ENCODE peak calls at places on chromosome 22, in seven cellular contexts. One of them, this sample, is unnamed.
A peak's percentile ranks its signal among the peaks of the same experiment; 100 is the strongest.

GRCh38 chr22:28442264-28442950 is 237.2 kb downstream of the TTC28 start:
- DNase-seq in gastrocnemius medialis: peak; percentile 59
- DNase-seq in esophagus muscularis mucosa: peak; percentile 93
- DNase-seq in endothelial cell of umbilical vein: peak; percentile 59
- DNase-seq in suprapubic skin: peak; percentile 70
- DNase-seq in ovary: peak; percentile 86
- DNase-seq in IMR-90: peak; percentile 69
- DNase-seq in this sample: peak; percentile 91

GRCh38 chr22:39244496-39245129 is at the start of gene PDGFB:
- DNase-seq in IMR-90: no peak
- DNase-seq in endothelial cell of umbilical vein: peak; percentile 65
- DNase-seq in suprapubic skin: no peak
- DNase-seq in esophagus muscularis mucosa: no peak
- DNase-seq in ovary: no peak
- DNase-seq in gastrocnemius medialis: no peak
- DNase-seq in this sample: no peak

GRCh38 chr22:29830585-29830984 is 7.5 kb downstream of the ASCC2 start:
- DNase-seq in suprapubic skin: no peak
- DNase-seq in gastrocnemius medialis: peak; percentile 79
- DNase-seq in ovary: no peak
- DNase-seq in endothelial cell of umbilical vein: no peak
- DNase-seq in esophagus muscularis mucosa: no peak
- DNase-seq in IMR-90: no peak
- DNase-seq in this sample: no peak

GRCh38 chr22:21837184-21837979 is 30.1 kb downstream of the MAPK1 start:
- DNase-seq in suprapubic skin: no peak
- DNase-seq in esophagus muscularis mucosa: no peak
- DNase-seq in IMR-90: peak; percentile 91
- DNase-seq in gastrocnemius medialis: no peak
- DNase-seq in ovary: no peak
- DNase-seq in endothelial cell of umbilical vein: peak; percentile 72
- DNase-seq in this sample: no peak

GRCh38 chr22:31243339-31244043 is 31.4 kb downstream of the LIMK2 start:
- DNase-seq in gastrocnemius medialis: peak; percentile 60
- DNase-seq in endothelial cell of umbilical vein: peak; percentile 40
- DNase-seq in ovary: no peak
- DNase-seq in IMR-90: no peak
- DNase-seq in suprapubic skin: no peak
- DNase-seq in esophagus muscularis mucosa: no peak
- DNase-seq in this sample: no peak

GRCh38 chr22:26643368-26644100 is 13.9 kb upstream of the MIAT start:
- DNase-seq in ovary: no peak
- DNase-seq in esophagus muscularis mucosa: no peak
- DNase-seq in suprapubic skin: no peak
- DNase-seq in endothelial cell of umbilical vein: no peak
- DNase-seq in gastrocnemius medialis: no peak
- DNase-seq in IMR-90: no peak
- DNase-seq in this sample: no peak

GRCh38 chr22:36823177-36823839 is 6.5 kb upstream of the PVALB start:
- DNase-seq in esophagus muscularis mucosa: no peak
- DNase-seq in gastrocnemius medialis: no peak
- DNase-seq in IMR-90: peak; percentile 5
- DNase-seq in endothelial cell of umbilical vein: peak; percentile 71
- DNase-seq in suprapubic skin: no peak
- DNase-seq in ovary: no peak
- DNase-seq in this sample: no peak

GRCh38 chr22:21051836-21052400 is 6.2 kb downstream of the LRRC74B start:
- DNase-seq in suprapubic skin: no peak
- DNase-seq in ovary: no peak
- DNase-seq in gastrocnemius medialis: no peak
- DNase-seq in esophagus muscularis mucosa: no peak
- DNase-seq in IMR-90: peak; percentile 21
- DNase-seq in endothelial cell of umbilical vein: no peak
- DNase-seq in this sample: no peak

GRCh38 chr22:22825213-22825593 is 62.4 kb upstream of the IGLL5 start:
- DNase-seq in ovary: no peak
- DNase-seq in IMR-90: no peak
- DNase-seq in endothelial cell of umbilical vein: no peak
- DNase-seq in suprapubic skin: no peak
- DNase-seq in gastrocnemius medialis: no peak
- DNase-seq in esophagus muscularis mucosa: peak; percentile 29
- DNase-seq in this sample: no peak

GRCh38 chr22:37154925-37155712 is 5.4 kb upstream of the IL2RB start:
- DNase-seq in esophagus muscularis mucosa: no peak
- DNase-seq in gastrocnemius medialis: no peak
- DNase-seq in IMR-90: no peak
- DNase-seq in suprapubic skin: no peak
- DNase-seq in endothelial cell of umbilical vein: no peak
- DNase-seq in ovary: no peak
- DNase-seq in this sample: no peak

GRCh38 chr22:31892080-31892433 is 52.3 kb upstream of the YWHAH start:
- DNase-seq in endothelial cell of umbilical vein: no peak
- DNase-seq in gastrocnemius medialis: no peak
- DNase-seq in esophagus muscularis mucosa: no peak
- DNase-seq in suprapubic skin: no peak
- DNase-seq in IMR-90: no peak
- DNase-seq in ovary: no peak
- DNase-seq in this sample: no peak

GRCh38 chr22:47586038-47586437 is 823.6 kb downstream of the TBC1D22A start:
- DNase-seq in gastrocnemius medialis: no peak
- DNase-seq in suprapubic skin: peak; percentile 3
- DNase-seq in ovary: no peak
- DNase-seq in IMR-90: no peak
- DNase-seq in endothelial cell of umbilical vein: no peak
- DNase-seq in esophagus muscularis mucosa: no peak
- DNase-seq in this sample: no peak

GRCh38 chr22:26480611-26480932 is 3.0 kb downstream of the HPS4 start:
- DNase-seq in gastrocnemius medialis: no peak
- DNase-seq in endothelial cell of umbilical vein: no peak
- DNase-seq in IMR-90: no peak
- DNase-seq in esophagus muscularis mucosa: no peak
- DNase-seq in suprapubic skin: no peak
- DNase-seq in ovary: no peak
- DNase-seq in this sample: no peak

GRCh38 chr22:29503811-29504372 is 23.9 kb downstream of the NEFH start:
- DNase-seq in gastrocnemius medialis: peak; percentile 16
- DNase-seq in ovary: peak; percentile 66
- DNase-seq in suprapubic skin: no peak
- DNase-seq in esophagus muscularis mucosa: no peak
- DNase-seq in endothelial cell of umbilical vein: no peak
- DNase-seq in IMR-90: peak; percentile 79
- DNase-seq in this sample: no peak

GRCh38 chr22:20588092-20588842 is 80.9 kb downstream of the MED15 start:
- DNase-seq in endothelial cell of umbilical vein: no peak
- DNase-seq in esophagus muscularis mucosa: no peak
- DNase-seq in IMR-90: no peak
- DNase-seq in gastrocnemius medialis: no peak
- DNase-seq in suprapubic skin: no peak
- DNase-seq in ovary: no peak
- DNase-seq in this sample: no peak

DNA sequence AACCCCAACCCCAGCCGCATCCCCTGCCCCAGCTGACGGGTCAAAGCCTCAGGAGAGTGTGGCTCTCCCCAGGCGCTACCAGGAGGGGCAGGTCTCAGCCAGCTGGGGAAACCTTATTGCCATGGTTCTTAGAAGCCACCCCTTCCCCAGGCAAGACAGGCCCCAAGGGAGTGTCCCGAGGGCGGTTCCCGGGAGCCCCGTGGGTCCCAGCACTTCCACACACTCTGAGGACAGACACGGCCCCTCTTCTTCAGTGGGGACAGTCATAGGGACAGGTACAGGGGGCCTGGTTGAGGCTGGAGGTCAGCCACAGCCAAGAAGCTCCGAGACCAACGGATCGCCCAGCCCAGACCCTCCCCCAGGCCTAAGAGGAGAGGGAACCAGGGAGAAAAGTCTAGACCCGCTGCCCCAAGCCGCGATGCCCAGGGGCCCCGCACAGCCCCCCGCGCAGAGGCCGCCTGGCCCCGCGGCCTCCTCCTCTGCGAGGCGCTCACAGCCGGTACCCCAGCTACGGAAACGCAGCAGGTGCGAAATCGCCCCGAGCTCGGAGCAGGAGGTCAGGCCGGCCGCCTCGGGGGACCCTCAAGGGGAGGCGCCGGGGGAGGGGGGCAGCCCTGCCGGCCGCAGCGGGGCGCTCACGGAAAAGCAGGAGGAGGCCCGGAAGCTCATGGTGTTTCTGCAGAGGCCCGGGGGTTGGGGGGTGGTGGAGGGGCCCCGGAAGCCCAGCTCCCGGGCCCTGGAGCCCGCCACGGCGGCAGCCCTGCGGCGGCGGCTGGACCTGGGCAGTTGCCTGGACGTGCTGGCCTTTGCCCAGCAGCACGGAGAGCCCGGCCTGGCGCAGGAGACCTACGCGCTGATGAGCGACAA is 2.6 kb downstream of the KLHDC7B start:
- DNase-seq in gastrocnemius medialis: no peak
- DNase-seq in ovary: no peak
- DNase-seq in esophagus muscularis mucosa: no peak
- DNase-seq in suprapubic skin: no peak
- DNase-seq in IMR-90: no peak
- DNase-seq in endothelial cell of umbilical vein: no peak
- DNase-seq in this sample: no peak
- H3K4me3 ChIP-seq in gastrocnemius medialis: peak overlapping the region; percentile 43
- H3K4me3 ChIP-seq in ovary: no peak overlapping the region
- H3K4me3 ChIP-seq in esophagus muscularis mucosa: peak overlapping the region; percentile 30
- H3K4me3 ChIP-seq in suprapubic skin: peak overlapping the region; percentile 39
- H3K4me3 ChIP-seq in IMR-90: no peak overlapping the region
- H3K4me3 ChIP-seq in endothelial cell of umbilical vein: no peak overlapping the region
- H3K4me3 ChIP-seq in this sample: no peak overlapping the region

GRCh38 chr22:45538284-45538683 is 35.6 kb downstream of the FBLN1 start:
- DNase-seq in esophagus muscularis mucosa: no peak
- DNase-seq in ovary: no peak
- DNase-seq in suprapubic skin: no peak
- DNase-seq in IMR-90: no peak
- DNase-seq in endothelial cell of umbilical vein: no peak
- DNase-seq in gastrocnemius medialis: no peak
- DNase-seq in this sample: no peak
- TF ChIP-seq POLR2A in esophagus muscularis mucosa: no peak
- TF ChIP-seq POLR2A in ovary: no peak
- TF ChIP-seq POLR2A in suprapubic skin: no peak
- TF ChIP-seq POLR2A in IMR-90: no peak
- TF ChIP-seq POLR2A in endothelial cell of umbilical vein: no peak
- TF ChIP-seq POLR2A in gastrocnemius medialis: no peak
- TF ChIP-seq POLR2A in this sample: no peak

GRCh38 chr22:25071720-25072119 is 119.2 kb downstream of the KIAA1671 start:
- DNase-seq in endothelial cell of umbilical vein: no peak
- DNase-seq in gastrocnemius medialis: no peak
- DNase-seq in ovary: no peak
- DNase-seq in esophagus muscularis mucosa: no peak
- DNase-seq in IMR-90: no peak
- DNase-seq in suprapubic skin: no peak
- DNase-seq in this sample: no peak

GRCh38 chr22:25069426-25069757 is 116.9 kb downstream of the KIAA1671 start:
- DNase-seq in gastrocnemius medialis: no peak
- DNase-seq in esophagus muscularis mucosa: no peak
- DNase-seq in ovary: no peak
- DNase-seq in endothelial cell of umbilical vein: no peak
- DNase-seq in IMR-90: no peak
- DNase-seq in suprapubic skin: no peak
- DNase-seq in this sample: no peak

GRCh38 chr22:25072406-25072805 is 119.9 kb downstream of the KIAA1671 start:
- DNase-seq in IMR-90: no peak
- DNase-seq in ovary: no peak
- DNase-seq in suprapubic skin: no peak
- DNase-seq in gastrocnemius medialis: no peak
- DNase-seq in esophagus muscularis mucosa: no peak
- DNase-seq in endothelial cell of umbilical vein: no peak
- DNase-seq in this sample: no peak

GRCh38 chr22:25069758-25070461 is 117.4 kb downstream of the KIAA1671 start:
- DNase-seq in esophagus muscularis mucosa: no peak
- DNase-seq in suprapubic skin: no peak
- DNase-seq in gastrocnemius medialis: peak; percentile 40
- DNase-seq in endothelial cell of umbilical vein: peak; percentile 60
- DNase-seq in IMR-90: no peak
- DNase-seq in ovary: peak; percentile 76
- DNase-seq in this sample: no peak

DNA sequence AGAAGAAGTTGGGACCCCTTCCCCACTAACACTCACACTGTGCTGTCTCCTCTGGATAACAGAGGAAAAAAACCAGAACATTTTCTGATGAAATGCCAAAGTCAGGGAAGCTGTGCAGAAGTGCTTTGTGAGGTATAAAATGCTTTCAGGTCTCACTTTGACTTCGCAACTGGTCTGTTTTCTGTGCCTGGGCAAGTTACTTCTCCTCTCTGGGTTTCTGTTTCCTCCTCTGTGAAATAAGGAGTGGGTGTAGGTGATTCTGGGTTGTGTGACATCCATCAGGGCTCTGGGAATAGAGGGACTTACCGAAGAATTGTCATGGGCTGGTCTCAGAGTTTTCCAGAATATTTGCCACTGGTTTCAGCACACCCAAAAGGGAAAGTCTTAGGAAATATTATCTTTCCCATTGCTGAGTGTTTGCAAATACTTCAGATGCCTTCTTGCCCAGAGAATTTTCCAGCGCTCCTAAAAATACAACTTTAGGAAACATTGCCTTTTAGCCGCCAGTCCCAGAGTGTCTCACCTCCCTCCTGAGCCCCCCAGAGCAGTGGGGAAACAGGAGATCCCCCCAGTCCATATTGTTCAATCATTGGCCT is 118.5 kb downstream of the KIAA1671 start:
- DNase-seq in esophagus muscularis mucosa: no peak
- DNase-seq in ovary: no peak
- DNase-seq in IMR-90: no peak
- DNase-seq in endothelial cell of umbilical vein: no peak
- DNase-seq in gastrocnemius medialis: no peak
- DNase-seq in suprapubic skin: no peak
- DNase-seq in this sample: no peak
- H3K4me3 ChIP-seq in esophagus muscularis mucosa: peak overlapping the region; percentile 52
- H3K4me3 ChIP-seq in ovary: no peak overlapping the region
- H3K4me3 ChIP-seq in IMR-90: no peak overlapping the region
- H3K4me3 ChIP-seq in endothelial cell of umbilical vein: no peak overlapping the region
- H3K4me3 ChIP-seq in gastrocnemius medialis: no peak overlapping the region
- H3K4me3 ChIP-seq in suprapubic skin: no peak overlapping the region
- H3K4me3 ChIP-seq in this sample: no peak overlapping the region

GRCh38 chr22:35345808-35346505 is 34.9 kb upstream of the HMOX1 start:
- DNase-seq in suprapubic skin: no peak
- DNase-seq in ovary: no peak
- DNase-seq in esophagus muscularis mucosa: no peak
- DNase-seq in IMR-90: no peak
- DNase-seq in gastrocnemius medialis: no peak
- DNase-seq in endothelial cell of umbilical vein: no peak
- DNase-seq in this sample: no peak

GRCh38 chr22:35342390-35342789 is 38.5 kb upstream of the HMOX1 start:
- DNase-seq in esophagus muscularis mucosa: no peak
- DNase-seq in suprapubic skin: no peak
- DNase-seq in endothelial cell of umbilical vein: no peak
- DNase-seq in gastrocnemius medialis: no peak
- DNase-seq in ovary: no peak
- DNase-seq in IMR-90: no peak
- DNase-seq in this sample: no peak

GRCh38 chr22:35344956-35345690 is 35.8 kb upstream of the HMOX1 start:
- DNase-seq in esophagus muscularis mucosa: no peak
- DNase-seq in suprapubic skin: no peak
- DNase-seq in ovary: no peak
- DNase-seq in gastrocnemius medialis: no peak
- DNase-seq in endothelial cell of umbilical vein: no peak
- DNase-seq in IMR-90: no peak
- DNase-seq in this sample: no peak

GRCh38 chr22:35341090-35341874 is 39.6 kb upstream of the HMOX1 start:
- DNase-seq in endothelial cell of umbilical vein: no peak
- DNase-seq in ovary: no peak
- DNase-seq in suprapubic skin: no peak
- DNase-seq in gastrocnemius medialis: no peak
- DNase-seq in esophagus muscularis mucosa: no peak
- DNase-seq in IMR-90: no peak
- DNase-seq in this sample: no peak

GRCh38 chr22:35343664-35344550 is 37.0 kb upstream of the HMOX1 start:
- DNase-seq in ovary: no peak
- DNase-seq in gastrocnemius medialis: no peak
- DNase-seq in suprapubic skin: no peak
- DNase-seq in endothelial cell of umbilical vein: no peak
- DNase-seq in esophagus muscularis mucosa: no peak
- DNase-seq in IMR-90: no peak
- DNase-seq in this sample: no peak
- TF ChIP-seq POLR2A in ovary: no peak
- TF ChIP-seq POLR2A in gastrocnemius medialis: no peak
- TF ChIP-seq POLR2A in suprapubic skin: no peak
- TF ChIP-seq POLR2A in endothelial cell of umbilical vein: no peak
- TF ChIP-seq POLR2A in esophagus muscularis mucosa: no peak
- TF ChIP-seq POLR2A in IMR-90: no peak
- TF ChIP-seq POLR2A in this sample: no peak

This sample was measured in lower leg skin.